ENCODE peak calls at places on chromosomes 5 and 9, in ten cellular contexts. J is H9, N is MM.1S, T is OCI-LY7, C is astrocyte, L is PC-3, H is A549, D is keratinocyte, W is mammary epithelial cell, V is PC-9. B is an unnamed sample.

GRCh38 chr9:117075636-117076035 is 339.2 kb downstream of the ASTN2 start:
- DNase-seq in J (no peak), N (no peak), T (no peak), C (no peak), L (no peak), H (no peak), D (no peak), W (no peak), V (no peak), B (no peak)

GRCh38 chr5:66171349-66172344 is 27.5 kb downstream of the SREK1 start:
- DNase-seq in J (no peak), N (peak), T (peak), C (peak), L (peak), H (peak), D (peak), W (peak), V (peak), B (peak)

GRCh38 chr5:129477544-129477943 is 17.4 kb downstream of the ADAMTS19 start:
- DNase-seq in J (no peak), N (no peak), T (no peak), C (no peak), L (no peak), H (no peak), D (no peak), W (no peak), V (no peak), B (no peak)

GRCh38 chr9:115694014-115694413 is 459.6 kb upstream of the PAPPA start:
- DNase-seq in J (peak), N (no peak), T (no peak), C (peak), L (peak), H (peak), D (no peak), W (peak), V (no peak), B (peak)

GRCh38 chr5:11892832-11893231 is 11.4 kb downstream of the CTNND2 start:
- DNase-seq in J (no peak), N (no peak), T (no peak), C (no peak), L (no peak), H (no peak), D (no peak), W (no peak), V (no peak), B (no peak)

GRCh38 chr9:26034776-26035175 is 356.5 kb upstream of the TUSC1 start:
- DNase-seq in J (no peak), N (no peak), T (no peak), C (no peak), L (no peak), H (no peak), D (no peak), W (no peak), V (no peak), B (peak)

GRCh38 chr9:34550681-34551270 is 28.0 kb upstream of the ENHO start:
- DNase-seq in J (no peak), N (no peak), T (no peak), C (no peak), L (no peak), H (no peak), D (no peak), W (no peak), V (no peak), B (no peak)

GRCh38 chr9:36566813-36567217 is 5.9 kb upstream of the MELK start:
- DNase-seq in J (no peak), N (no peak), T (no peak), C (no peak), L (peak), H (peak), D (no peak), W (peak), V (peak), B (peak)

GRCh38 chr5:138770291-138770690 is 17.1 kb downstream of the CTNNA1 start:
- DNase-seq in J (no peak), N (no peak), T (no peak), C (no peak), L (no peak), H (no peak), D (no peak), W (no peak), V (no peak), B (no peak)

GRCh38 chr9:98790601-98791146 is 5.7 kb downstream of the ANKS6 start:
- DNase-seq in J (no peak), N (no peak), T (no peak), C (no peak), L (no peak), H (no peak), D (no peak), W (no peak), V (no peak), B (no peak)

DNA sequence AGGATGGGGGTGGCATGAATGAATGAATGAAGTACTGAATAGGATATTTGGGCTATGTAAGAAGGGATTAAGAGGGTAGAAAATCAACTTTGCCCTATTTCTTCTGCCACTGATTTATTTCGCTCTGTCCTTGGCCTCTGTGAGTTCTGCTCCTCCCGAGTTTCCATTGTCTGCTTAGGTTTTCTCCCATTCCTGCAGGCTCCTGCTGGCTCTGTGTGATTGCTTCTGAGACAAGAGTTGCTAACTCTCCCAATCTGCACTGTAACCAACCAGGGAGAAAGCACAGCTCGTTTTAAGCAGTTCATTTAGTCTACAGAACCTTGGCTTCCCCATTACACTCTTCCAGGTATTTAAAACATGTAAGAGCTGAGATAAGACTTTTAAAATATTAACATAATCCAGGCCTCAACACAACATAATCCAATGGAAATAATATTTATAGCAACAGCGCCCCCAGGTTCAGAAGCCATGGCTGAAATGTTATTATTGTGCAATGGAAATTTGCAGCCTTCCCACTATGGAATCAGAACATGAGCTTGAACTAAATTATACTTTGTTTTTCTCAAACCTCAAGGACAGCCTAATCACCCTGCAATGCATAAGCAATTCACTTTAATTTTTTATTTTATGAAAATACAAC is 203.5 kb downstream of the ERCC6L2 start:
- DNase-seq in J (no peak), N (no peak), T (no peak), C (no peak), L (no peak), H (no peak), D (no peak), W (no peak), V (no peak), B (no peak)
- TF ChIP-seq CTCF in J (no peak), N (no peak), T (no peak), C (no peak), L (peak), H (peak), D (no peak), W (no peak), V (no peak), B (peak)

GRCh38 chr5:13540154-13540815 is 404.2 kb downstream of the DNAH5 start:
- DNase-seq in J (no peak), N (no peak), T (no peak), C (no peak), L (no peak), H (no peak), D (no peak), W (no peak), V (no peak), B (no peak)
- H3K4me2 ChIP-seq in J (no peak), N (no peak), T (no peak), C (no peak), L (no peak), H (no peak), D (no peak), W (no peak), V (no peak), B (no peak)

GRCh38 chr5:4700082-4700481 is 440.0 kb upstream of the ADAMTS16 start:
- DNase-seq in J (peak), N (peak), T (peak), C (peak), L (peak), H (no peak), D (peak), W (peak), V (peak), B (no peak)
- TF ChIP-seq CTCF in J (peak), N (peak), T (peak), C (peak), L (peak), H (peak), D (peak), W (peak), V (peak), B (no peak)

GRCh38 chr5:1874820-1875219 is 7.9 kb downstream of the IRX4 start:
- DNase-seq in J (no peak), N (no peak), T (peak), C (no peak), L (no peak), H (no peak), D (no peak), W (no peak), V (no peak), B (no peak)

GRCh38 chr5:1875843-1876671 is 6.7 kb downstream of the IRX4 start:
- DNase-seq in J (no peak), N (no peak), T (no peak), C (no peak), L (no peak), H (no peak), D (no peak), W (no peak), V (no peak), B (no peak)

GRCh38 chr5:1873242-1873959 is 9.3 kb downstream of the IRX4 start:
- DNase-seq in J (no peak), N (no peak), T (no peak), C (no peak), L (no peak), H (no peak), D (no peak), W (no peak), V (no peak), B (no peak)

GRCh38 chr5:1875481-1875842 is 7.3 kb downstream of the IRX4 start:
- DNase-seq in J (no peak), N (no peak), T (no peak), C (no peak), L (no peak), H (no peak), D (no peak), W (no peak), V (no peak), B (no peak)

GRCh38 chr5:1874348-1874747 is 8.4 kb downstream of the IRX4 start:
- DNase-seq in J (no peak), N (no peak), T (peak), C (no peak), L (no peak), H (no peak), D (no peak), W (no peak), V (no peak), B (no peak)
- H3K4me2 ChIP-seq in J (peak), N (no peak), T (peak), C (no peak), L (no peak), H (no peak), D (no peak), W (no peak), V (no peak), B (no peak)

GRCh38 chr5:15191012-15191411 is 309.0 kb upstream of the FBXL7 start:
- DNase-seq in J (no peak), N (no peak), T (no peak), C (no peak), L (no peak), H (no peak), D (no peak), W (no peak), V (no peak), B (peak)
- TF ChIP-seq CTCF in J (peak), N (no peak), T (no peak), C (no peak), L (peak), H (no peak), D (no peak), W (peak), V (no peak), B (no peak)

B was measured in fibroblast of lung.